ENCODE peak calls at places on chromosome 4, in seven cellular contexts. W, O, Y, X, G, T and D are unnamed samples.

GRCh38 chr4:47774078-47774477 is 63.8 kb downstream of the CORIN start:
- DNase-seq in G (no peak), X (no peak), O (no peak), W (no peak), Y (no peak), T (no peak), D (no peak)

GRCh38 chr4:118076958-118077766 is 42.9 kb downstream of the NDST3 start:
- DNase-seq in O (peak), X (no peak), G (no peak), T (no peak), W (peak), Y (peak), D (no peak)

GRCh38 chr4:138455097-138455496 is 212.9 kb upstream of the SLC7A11 start:
- DNase-seq in G (no peak), Y (no peak), T (no peak), X (no peak), O (no peak), W (no peak), D (no peak)

GRCh38 chr4:7964890-7965662 is 25.4 kb upstream of the AFAP1 start:
- DNase-seq in W (peak), G (peak), Y (peak), O (no peak), X (no peak), T (no peak), D (no peak)

GRCh38 chr4:38529189-38530115 is 134.5 kb upstream of the KLF3 start:
- DNase-seq in G (no peak), Y (no peak), T (peak), W (no peak), X (no peak), O (no peak), D (no peak)

GRCh38 chr4:23890369-23891063 is 669 bp upstream of the PPARGC1A start:
- DNase-seq in W (no peak), G (no peak), X (no peak), Y (no peak), O (no peak), T (no peak), D (no peak)

GRCh38 chr4:181278941-181279340 is 964.3 kb upstream of the TENM3 start:
- DNase-seq in W (no peak), G (no peak), O (no peak), Y (no peak), X (no peak), T (no peak), D (no peak)

GRCh38 chr4:35503435-35503834 is 740.9 kb downstream of the ARAP2 start:
- DNase-seq in X (no peak), Y (no peak), O (no peak), G (no peak), W (no peak), T (no peak), D (no peak)

GRCh38 chr4:184649971-184650855 is 675 bp downstream of the PRIMPOL start:
- DNase-seq in G (no peak), T (peak), W (peak), X (no peak), O (no peak), Y (no peak), D (peak)

GRCh38 chr4:97105716-97106115 is 1037.6 kb downstream of the STPG2 start:
- DNase-seq in Y (no peak), W (no peak), O (no peak), G (no peak), T (no peak), X (no peak), D (no peak)

GRCh38 chr4:75916091-75916661 is 13.9 kb upstream of the PPEF2 start:
- DNase-seq in O (peak), T (no peak), W (peak), X (no peak), G (no peak), Y (no peak), D (peak)

GRCh38 chr4:6855692-6856297 is 53.8 kb upstream of the TBC1D14 start:
- DNase-seq in O (no peak), G (no peak), X (no peak), T (peak), W (peak), Y (peak), D (no peak)

GRCh38 chr4:37892641-37893040 is 1.8 kb downstream of the TBC1D1 start:
- DNase-seq in O (no peak), Y (no peak), G (peak), X (no peak), T (no peak), W (no peak), D (no peak)

GRCh38 chr4:174524242-174524641 is 2.0 kb upstream of the HPGD start:
- DNase-seq in W (no peak), Y (no peak), T (no peak), X (no peak), O (no peak), G (no peak), D (no peak)

GRCh38 chr4:87524456-87524855 is 4.7 kb downstream of the SPARCL1 start:
- DNase-seq in X (no peak), O (no peak), T (no peak), G (no peak), W (no peak), Y (no peak), D (no peak)

GRCh38 chr4:104508224-104508623 is 13.5 kb upstream of the CXXC4 start:
- DNase-seq in O (no peak), X (no peak), W (no peak), G (no peak), T (no peak), Y (no peak), D (no peak)

GRCh38 chr4:118280501-118281218 is 72.1 kb downstream of the PRSS12 start:
- DNase-seq in T (peak), O (peak), Y (peak), W (peak), G (no peak), X (no peak), D (no peak)

GRCh38 chr4:115159141-115159540 is 45.7 kb upstream of the NDST4 start:
- DNase-seq in G (no peak), Y (no peak), W (no peak), X (no peak), T (no peak), O (no peak), D (no peak)

GRCh38 chr4:105994061-105994460 is 98.8 kb downstream of the NPNT start:
- DNase-seq in Y (no peak), T (peak), W (no peak), O (no peak), G (no peak), X (no peak), D (no peak)

GRCh38 chr4:113969935-113970334 is 9.5 kb downstream of the ARSJ start:
- DNase-seq in Y (no peak), W (no peak), X (no peak), O (no peak), G (no peak), T (no peak), D (no peak)

GRCh38 chr4:121998024-121998423 is 46.2 kb upstream of the TRPC3 start:
- DNase-seq in O (no peak), Y (no peak), T (no peak), X (no peak), G (no peak), W (peak), D (no peak)

GRCh38 chr4:11814758-11815157 is 386.1 kb upstream of the HS3ST1 start:
- DNase-seq in X (no peak), Y (no peak), G (no peak), T (no peak), O (no peak), W (no peak), D (no peak)

GRCh38 chr4:146032234-146032860 is 93.7 kb upstream of the ZNF827 start:
- DNase-seq in T (no peak), O (no peak), Y (no peak), G (no peak), X (no peak), W (no peak), D (no peak)

GRCh38 chr4:56637154-56637553 is 43.9 kb downstream of the HOPX start:
- DNase-seq in X (no peak), T (no peak), O (no peak), Y (no peak), W (no peak), G (no peak), D (no peak)

GRCh38 chr4:129087516-129087915 is 5.8 kb downstream of the SCLT1 start:
- DNase-seq in T (no peak), O (no peak), Y (no peak), W (no peak), X (no peak), G (no peak), D (no peak)

GRCh38 chr4:8135666-8136065 is 22.9 kb downstream of the ABLIM2 start:
- DNase-seq in T (peak), W (no peak), G (no peak), Y (no peak), X (no peak), O (no peak), D (no peak)

GRCh38 chr4:184648220-184649025 is 824 bp downstream of the CASP3 start:
- DNase-seq in W (peak), G (peak), T (no peak), X (peak), Y (no peak), O (no peak), D (peak)

GRCh38 chr4:82913305-82913704 is 12.8 kb downstream of the THAP9 start:
- DNase-seq in O (no peak), Y (no peak), W (no peak), T (no peak), X (no peak), G (no peak), D (no peak)

GRCh38 chr4:21451032-21451431 is 497.5 kb downstream of the KCNIP4 start:
- DNase-seq in Y (no peak), X (no peak), T (no peak), G (no peak), O (no peak), W (no peak), D (no peak)

GRCh38 chr4:107034982-107035710 is 967 bp downstream of the DKK2 start:
- DNase-seq in W (no peak), G (no peak), O (peak), Y (no peak), X (no peak), T (no peak), D (peak)

GRCh38 chr4:119050501-119051090 is 85.0 kb upstream of the MYOZ2 start:
- DNase-seq in Y (no peak), O (no peak), X (no peak), G (no peak), T (no peak), W (no peak), D (no peak)

GRCh38 chr4:6848717-6849305 is 60.8 kb upstream of the TBC1D14 start:
- DNase-seq in T (no peak), O (no peak), Y (no peak), G (no peak), W (no peak), X (no peak), D (no peak)

GRCh38 chr4:187767687-187768086 is 227.9 kb upstream of the ZFP42 start:
- DNase-seq in W (no peak), T (no peak), G (no peak), Y (no peak), X (no peak), O (no peak), D (no peak)

GRCh38 chr4:69875986-69876542 is 16.1 kb upstream of the SULT1E1 start:
- DNase-seq in Y (no peak), W (peak), G (no peak), X (no peak), T (no peak), O (no peak), D (no peak)

GRCh38 chr4:117941611-117942010 is 92.7 kb upstream of the NDST3 start:
- DNase-seq in O (no peak), Y (no peak), W (no peak), X (no peak), T (no peak), G (no peak), D (peak)

GRCh38 chr4:168769416-168769815 is 240.6 kb downstream of the CBR4 start:
- DNase-seq in Y (no peak), X (no peak), T (no peak), O (no peak), W (peak), G (no peak), D (no peak)

GRCh38 chr4:56129431-56129861 is 180.7 kb downstream of the CEP135 start:
- DNase-seq in G (no peak), Y (no peak), W (peak), T (peak), X (no peak), O (peak), D (no peak)